ENCODE peak calls at places on chromosome 15, in eight cellular contexts. Y, S, W, P, J, D, E and B are unnamed samples.

GRCh38 chr15:85831415-85832113 is 36.8 kb upstream of the KLHL25 start:
- DNase-seq in Y (no peak), S (peak; percentile 50), W (peak; percentile 67), P (peak; percentile 86), J (peak; percentile 48), D (peak; percentile 76), E (peak; percentile 37), B (peak; percentile 71)

GRCh38 chr15:44550256-44550655 is 13.3 kb downstream of the EIF3J start:
- DNase-seq in Y (no peak), S (peak; percentile 52), W (no peak), P (no peak), J (no peak), D (peak; percentile 58), E (no peak), B (no peak)

GRCh38 chr15:40878785-40879184 is 4.8 kb upstream of the RHOV start:
- DNase-seq in Y (no peak), S (no peak), W (no peak), P (peak; percentile 80), J (no peak), D (no peak), E (no peak), B (no peak)

GRCh38 chr15:52427804-52428203 is 100.9 kb downstream of the MYO5A start:
- DNase-seq in Y (no peak), S (no peak), W (no peak), P (peak; percentile 66), J (no peak), D (peak; percentile 87), E (peak; percentile 9), B (no peak)

GRCh38 chr15:29623240-29623639 is 199.0 kb downstream of the TJP1 start:
- DNase-seq in Y (no peak), S (no peak), W (no peak), P (no peak), J (no peak), D (no peak), E (no peak), B (no peak)

GRCh38 chr15:101288905-101289513 is 6.0 kb downstream of the SNRPA1 start:
- DNase-seq in Y (no peak), S (peak; percentile 73), W (no peak), P (no peak), J (peak; percentile 79), D (peak; percentile 69), E (no peak), B (no peak)

GRCh38 chr15:41546846-41547786 is 3.1 kb upstream of the RPAP1 start:
- DNase-seq in Y (no peak), S (peak; percentile 29), W (no peak), P (no peak), J (no peak), D (peak; percentile 36), E (no peak), B (no peak)

GRCh38 chr15:78625621-78626280 is 5.0 kb upstream of the CHRNA3 start:
- DNase-seq in Y (no peak), S (no peak), W (no peak), P (no peak), J (no peak), D (no peak), E (no peak), B (no peak)

GRCh38 chr15:43465105-43465504 is 27.9 kb downstream of the TP53BP1 start:
- DNase-seq in Y (no peak), S (no peak), W (no peak), P (no peak), J (no peak), D (peak; percentile 86), E (no peak), B (no peak)